ENCODE peak calls at places on chromosome 9, in five cellular contexts. P, G, H, E and M are unnamed samples.

GRCh38 chr9:130243015-130243881 is 22.3 kb upstream of the HMCN2 start:
- DNase-seq in E (peak), H (peak), P (peak), G (peak), M (peak)

GRCh38 chr9:6068983-6069382 is 53.6 kb upstream of the RANBP6 start:
- DNase-seq in E (no peak), P (no peak), G (no peak), H (no peak), M (no peak)

GRCh38 chr9:34035656-34036055 is 13.0 kb downstream of the UBAP2 start:
- DNase-seq in P (no peak), G (no peak), E (no peak), H (no peak), M (no peak)

GRCh38 chr9:93143830-93144530 is 9.9 kb upstream of the NINJ1 start:
- DNase-seq in P (no peak), E (peak), G (peak), H (peak), M (no peak)

GRCh38 chr9:87516222-87516930 is 18.7 kb downstream of the DAPK1 start:
- DNase-seq in G (peak), P (peak), E (no peak), H (no peak), M (peak)

GRCh38 chr9:109477269-109478203 is 20.6 kb downstream of the PTPN3 start:
- DNase-seq in P (no peak), E (no peak), G (no peak), H (no peak), M (no peak)

GRCh38 chr9:101485873-101486692 is 47.6 kb upstream of the RNF20 start:
- DNase-seq in E (no peak), H (no peak), P (peak), G (peak), M (peak)

GRCh38 chr9:78397045-78397843 is 100.3 kb downstream of the PSAT1 start:
- DNase-seq in P (no peak), H (no peak), G (no peak), E (no peak), M (no peak)

GRCh38 chr9:122095010-122095767 is 2.1 kb upstream of the TTLL11 start:
- DNase-seq in E (peak), G (no peak), P (peak), H (peak), M (peak)